ENCODE peak calls at places on chromosomes 4 and X, in six cellular contexts. One of them, this sample, is unnamed.

GRCh38 chr4:64940698-64941097 is 531.4 kb upstream of the TECRL start:
- DNase-seq in IMR-90: no peak
- DNase-seq in PC-3: peak; percentile 95
- DNase-seq in stomach: no peak
- DNase-seq in H9: no peak
- DNase-seq in left ventricle myocardium inferior: no peak
- DNase-seq in this sample: no peak

GRCh38 chr4:119559044-119559647 is 69.5 kb downstream of the PDE5A start:
- DNase-seq in IMR-90: peak; percentile 57
- DNase-seq in PC-3: peak; percentile 66
- DNase-seq in stomach: no peak
- DNase-seq in H9: no peak
- DNase-seq in left ventricle myocardium inferior: no peak
- DNase-seq in this sample: no peak

GRCh38 chr4:39933689-39934590 is 43.8 kb downstream of the PDS5A start:
- DNase-seq in IMR-90: peak; percentile 69
- DNase-seq in PC-3: no peak
- DNase-seq in stomach: no peak
- DNase-seq in H9: no peak
- DNase-seq in left ventricle myocardium inferior: no peak
- DNase-seq in this sample: no peak

GRCh38 chr4:110904435-110905050 is 281.7 kb upstream of the PITX2 start:
- DNase-seq in IMR-90: peak; percentile 8
- DNase-seq in PC-3: peak; percentile 18
- DNase-seq in stomach: no peak
- DNase-seq in H9: no peak
- DNase-seq in left ventricle myocardium inferior: no peak
- DNase-seq in this sample: no peak

GRCh38 chr4:17698116-17698515 is 83.3 kb downstream of the FAM184B start:
- DNase-seq in IMR-90: no peak
- DNase-seq in PC-3: no peak
- DNase-seq in stomach: no peak
- DNase-seq in H9: no peak
- DNase-seq in left ventricle myocardium inferior: no peak
- DNase-seq in this sample: no peak

GRCh38 chrX:20438871-20439526 is 172.3 kb upstream of the RPS6KA3 start:
- DNase-seq in IMR-90: no peak
- DNase-seq in PC-3: no peak
- DNase-seq in stomach: no peak
- DNase-seq in H9: no peak
- DNase-seq in left ventricle myocardium inferior: no peak
- DNase-seq in this sample: no peak

GRCh38 chrX:48831136-48831908 is 4.1 kb downstream of the PCSK1N start:
- DNase-seq in IMR-90: no peak
- DNase-seq in PC-3: no peak
- DNase-seq in stomach: no peak
- DNase-seq in H9: no peak
- DNase-seq in left ventricle myocardium inferior: no peak
- DNase-seq in this sample: peak; percentile 74

GRCh38 chr4:40152642-40153041 is 44.2 kb upstream of the RHOH start:
- DNase-seq in IMR-90: no peak
- DNase-seq in PC-3: no peak
- DNase-seq in stomach: no peak
- DNase-seq in H9: no peak
- DNase-seq in left ventricle myocardium inferior: no peak
- DNase-seq in this sample: no peak

GRCh38 chr4:41304221-41304620 is 47.5 kb downstream of the UCHL1 start:
- DNase-seq in IMR-90: no peak
- DNase-seq in PC-3: no peak
- DNase-seq in stomach: peak; percentile 30
- DNase-seq in H9: no peak
- DNase-seq in left ventricle myocardium inferior: no peak
- DNase-seq in this sample: no peak

GRCh38 chr4:145567471-145567870 is 51.7 kb upstream of the MMAA start:
- DNase-seq in IMR-90: no peak
- DNase-seq in PC-3: no peak
- DNase-seq in stomach: no peak
- DNase-seq in H9: no peak
- DNase-seq in left ventricle myocardium inferior: no peak
- DNase-seq in this sample: no peak

DNA sequence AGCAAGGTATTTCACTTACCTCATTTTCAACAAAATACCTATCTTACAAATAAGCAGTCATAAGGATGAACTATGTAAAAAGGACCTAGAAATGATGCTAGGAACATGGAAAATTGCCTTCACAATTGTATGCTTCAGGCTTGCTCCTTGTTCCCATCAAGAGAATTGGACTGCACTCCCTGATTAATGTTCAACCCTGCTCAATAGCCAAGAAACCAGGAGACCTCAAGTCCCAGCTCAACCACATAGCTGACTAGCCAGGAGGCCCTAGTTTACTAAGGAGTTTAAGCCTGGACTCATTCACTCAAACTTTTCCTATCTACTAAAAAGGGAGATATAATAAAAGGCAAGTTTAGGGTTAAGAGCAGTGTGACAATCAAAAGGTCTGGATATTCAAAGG is 146.6 kb upstream of the DGKK start:
- DNase-seq in IMR-90: no peak
- DNase-seq in PC-3: no peak
- DNase-seq in stomach: no peak
- DNase-seq in H9: no peak
- DNase-seq in left ventricle myocardium inferior: no peak
- DNase-seq in this sample: no peak
- H3K27me3 ChIP-seq in IMR-90: peaks cover 4% of the 10 kb centered on the region
- H3K27me3 ChIP-seq in PC-3: no peaks in the 10 kb centered on the region
- H3K27me3 ChIP-seq in stomach: no peaks in the 10 kb centered on the region
- H3K27me3 ChIP-seq in H9: no peaks in the 10 kb centered on the region
- H3K27me3 ChIP-seq in left ventricle myocardium inferior: no peaks in the 10 kb centered on the region
- H3K27me3 ChIP-seq in this sample: no peaks in the 10 kb centered on the region

GRCh38 chr4:98625399-98625798 is 33.0 kb downstream of the TSPAN5 start:
- DNase-seq in IMR-90: no peak
- DNase-seq in PC-3: peak; percentile 20
- DNase-seq in stomach: no peak
- DNase-seq in H9: no peak
- DNase-seq in left ventricle myocardium inferior: no peak
- DNase-seq in this sample: no peak

GRCh38 chr4:98626350-98626749 is 32.1 kb downstream of the TSPAN5 start:
- DNase-seq in IMR-90: peak; percentile 94
- DNase-seq in PC-3: peak; percentile 89
- DNase-seq in stomach: no peak
- DNase-seq in H9: peak; percentile 70
- DNase-seq in left ventricle myocardium inferior: peak; percentile 18
- DNase-seq in this sample: peak; percentile 77

GRCh38 chr4:98625920-98626319 is 32.5 kb downstream of the TSPAN5 start:
- DNase-seq in IMR-90: no peak
- DNase-seq in PC-3: no peak
- DNase-seq in stomach: no peak
- DNase-seq in H9: no peak
- DNase-seq in left ventricle myocardium inferior: no peak
- DNase-seq in this sample: no peak

GRCh38 chr4:98627477-98627876 is 30.9 kb downstream of the TSPAN5 start:
- DNase-seq in IMR-90: no peak
- DNase-seq in PC-3: no peak
- DNase-seq in stomach: no peak
- DNase-seq in H9: no peak
- DNase-seq in left ventricle myocardium inferior: no peak
- DNase-seq in this sample: no peak

GRCh38 chr4:98627883-98628282 is 30.5 kb downstream of the TSPAN5 start:
- DNase-seq in IMR-90: peak; percentile 81
- DNase-seq in PC-3: peak; percentile 63
- DNase-seq in stomach: no peak
- DNase-seq in H9: no peak
- DNase-seq in left ventricle myocardium inferior: no peak
- DNase-seq in this sample: no peak
- H3K4me1 ChIP-seq in IMR-90: peaks cover 16% of the 10 kb centered on the region
- H3K4me1 ChIP-seq in PC-3: peaks cover 61% of the 10 kb centered on the region
- H3K4me1 ChIP-seq in stomach: peaks cover 12% of the 10 kb centered on the region
- H3K4me1 ChIP-seq in H9: peaks cover 3% of the 10 kb centered on the region
- H3K4me1 ChIP-seq in left ventricle myocardium inferior: peaks cover 21% of the 10 kb centered on the region
- H3K4me1 ChIP-seq in this sample: peaks cover 6% of the 10 kb centered on the region

DNA sequence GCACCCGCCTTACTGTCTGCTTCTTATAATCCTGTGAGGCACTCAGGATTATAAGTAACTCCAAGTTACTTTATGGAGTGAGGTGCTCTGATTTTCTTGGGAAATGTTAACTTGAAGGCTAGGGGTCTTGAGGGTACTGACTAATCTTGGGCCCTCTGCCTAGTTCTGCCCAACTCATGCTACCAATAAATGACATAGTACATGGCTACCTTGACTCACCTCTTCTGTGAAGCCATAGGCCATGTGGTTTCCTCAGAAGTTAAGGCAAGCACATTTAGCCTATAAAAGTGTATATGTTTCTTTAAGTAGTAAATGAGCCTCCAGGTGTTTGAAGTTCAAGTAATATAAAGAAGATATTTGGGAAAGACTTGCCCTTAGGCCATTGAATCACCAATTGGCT is 99.8 kb upstream of the CASK start:
- DNase-seq in IMR-90: no peak
- DNase-seq in PC-3: no peak
- DNase-seq in stomach: no peak
- DNase-seq in H9: no peak
- DNase-seq in left ventricle myocardium inferior: no peak
- DNase-seq in this sample: no peak
- H3K27me3 ChIP-seq in IMR-90: no peaks in the 10 kb centered on the region
- H3K27me3 ChIP-seq in PC-3: no peaks in the 10 kb centered on the region
- H3K27me3 ChIP-seq in stomach: no peaks in the 10 kb centered on the region
- H3K27me3 ChIP-seq in H9: no peaks in the 10 kb centered on the region
- H3K27me3 ChIP-seq in left ventricle myocardium inferior: no peaks in the 10 kb centered on the region
- H3K27me3 ChIP-seq in this sample: no peaks in the 10 kb centered on the region

GRCh38 chr4:38759790-38760122 is 23.0 kb downstream of the TLR10 start:
- DNase-seq in IMR-90: no peak
- DNase-seq in PC-3: no peak
- DNase-seq in stomach: no peak
- DNase-seq in H9: no peak
- DNase-seq in left ventricle myocardium inferior: no peak
- DNase-seq in this sample: no peak
- H3K4me1 ChIP-seq in IMR-90: no peaks in the 10 kb centered on the region
- H3K4me1 ChIP-seq in PC-3: no peaks in the 10 kb centered on the region
- H3K4me1 ChIP-seq in stomach: peaks cover 4% of the 10 kb centered on the region
- H3K4me1 ChIP-seq in H9: no peaks in the 10 kb centered on the region
- H3K4me1 ChIP-seq in left ventricle myocardium inferior: peaks cover 7% of the 10 kb centered on the region
- H3K4me1 ChIP-seq in this sample: no peaks in the 10 kb centered on the region

GRCh38 chr4:1469596-1470392 is 63.6 kb upstream of the NKX1-1 start:
- DNase-seq in IMR-90: no peak
- DNase-seq in PC-3: peak; percentile 3
- DNase-seq in stomach: no peak
- DNase-seq in H9: no peak
- DNase-seq in left ventricle myocardium inferior: no peak
- DNase-seq in this sample: peak; percentile 67
- H3K27me3 ChIP-seq in IMR-90: peaks cover 23% of the 10 kb centered on the region
- H3K27me3 ChIP-seq in PC-3: no peaks in the 10 kb centered on the region
- H3K27me3 ChIP-seq in stomach: peaks cover 9% of the 10 kb centered on the region
- H3K27me3 ChIP-seq in H9: peaks cover 4% of the 10 kb centered on the region
- H3K27me3 ChIP-seq in left ventricle myocardium inferior: peaks cover 85% of the 10 kb centered on the region
- H3K27me3 ChIP-seq in this sample: no peaks in the 10 kb centered on the region

DNA sequence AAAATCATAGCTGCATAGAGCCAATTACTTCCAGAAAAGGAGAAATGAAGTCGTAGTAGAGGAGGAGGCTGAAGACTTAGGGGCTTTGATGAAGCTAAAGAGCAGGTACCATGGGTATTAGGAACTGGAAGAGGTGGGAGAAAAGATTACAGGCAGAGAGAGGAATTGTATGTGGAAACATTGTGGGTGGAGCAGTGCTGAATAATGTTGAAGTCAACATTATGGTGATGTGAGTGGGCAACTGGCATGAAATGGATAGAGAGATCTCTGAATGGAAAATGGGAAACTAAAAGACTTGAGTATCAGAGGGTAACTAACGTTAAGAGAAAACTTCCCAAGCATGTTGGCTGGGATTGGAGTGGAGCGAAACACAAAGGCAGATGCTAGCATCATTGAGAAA is 92.5 kb downstream of the AREG start:
- DNase-seq in IMR-90: no peak
- DNase-seq in PC-3: no peak
- DNase-seq in stomach: no peak
- DNase-seq in H9: no peak
- DNase-seq in left ventricle myocardium inferior: no peak
- DNase-seq in this sample: no peak
- H3K4me1 ChIP-seq in IMR-90: peaks cover 4% of the 10 kb centered on the region
- H3K4me1 ChIP-seq in PC-3: peaks cover 65% of the 10 kb centered on the region
- H3K4me1 ChIP-seq in stomach: no peaks in the 10 kb centered on the region
- H3K4me1 ChIP-seq in H9: no peaks in the 10 kb centered on the region
- H3K4me1 ChIP-seq in left ventricle myocardium inferior: peaks cover 7% of the 10 kb centered on the region
- H3K4me1 ChIP-seq in this sample: no peaks in the 10 kb centered on the region

DNA sequence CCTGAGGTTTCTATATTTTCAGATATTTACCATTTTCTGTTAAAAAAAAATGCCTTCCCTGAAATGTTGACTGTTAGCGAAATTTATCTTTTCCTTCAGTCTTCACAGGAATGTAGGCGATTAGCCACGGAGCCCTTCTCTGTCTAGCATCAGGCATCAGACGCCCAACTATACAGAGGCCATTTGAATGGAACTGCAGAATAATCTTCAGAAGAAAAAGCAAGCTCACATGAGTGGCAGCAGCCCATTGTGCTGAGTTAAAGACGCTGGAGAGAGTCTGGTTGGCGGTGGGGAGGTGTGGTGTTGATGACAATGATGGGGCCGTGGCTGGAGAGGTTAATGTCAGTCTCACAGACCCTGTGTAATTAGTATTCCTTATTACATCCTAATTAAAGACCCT is 196.8 kb upstream of the LEF1 start:
- DNase-seq in IMR-90: no peak
- DNase-seq in PC-3: no peak
- DNase-seq in stomach: no peak
- DNase-seq in H9: no peak
- DNase-seq in left ventricle myocardium inferior: no peak
- DNase-seq in this sample: no peak
- H3K27me3 ChIP-seq in IMR-90: peaks cover 13% of the 10 kb centered on the region
- H3K27me3 ChIP-seq in PC-3: peaks cover 23% of the 10 kb centered on the region
- H3K27me3 ChIP-seq in stomach: no peaks in the 10 kb centered on the region
- H3K27me3 ChIP-seq in H9: no peaks in the 10 kb centered on the region
- H3K27me3 ChIP-seq in left ventricle myocardium inferior: peaks cover 22% of the 10 kb centered on the region
- H3K27me3 ChIP-seq in this sample: no peaks in the 10 kb centered on the region